ENCODE peak calls at places on chromosomes 12 and 14, in ten cellular contexts. I, H, E, S, L, Q, M, P, Y and Z are unnamed samples.

GRCh38 chr12:122721057-122721545 is 4.5 kb upstream of the HCAR3 start:
- DNase-seq in M (no peak), E (no peak), Q (no peak), Y (no peak), L (no peak), P (no peak), S (peak), I (peak), H (no peak), Z (no peak)

GRCh38 chr14:58626441-58626840 is 11.3 kb upstream of the DACT1 start:
- DNase-seq in P (peak), I (no peak), Y (no peak), S (no peak), M (peak), L (no peak), Q (no peak), H (no peak), E (no peak), Z (no peak)

GRCh38 chr14:29503903-29504302 is 423.7 kb downstream of the PRKD1 start:
- DNase-seq in P (no peak), E (no peak), H (no peak), I (no peak), Y (no peak), S (no peak), Q (no peak), L (no peak), M (no peak), Z (no peak)

GRCh38 chr12:86264451-86265328 is 8.5 kb upstream of the MGAT4C start:
- DNase-seq in P (no peak), M (no peak), H (no peak), Q (no peak), S (no peak), I (no peak), E (peak), L (no peak), Y (no peak), Z (no peak)

GRCh38 chr14:98919431-98919830 is 352.6 kb downstream of the BCL11B start:
- DNase-seq in E (no peak), M (no peak), H (no peak), Q (no peak), L (no peak), I (no peak), P (no peak), Y (no peak), S (no peak), Z (no peak)

GRCh38 chr14:76793956-76794355 is 18.7 kb downstream of the ANGEL1 start:
- DNase-seq in H (no peak), Y (no peak), I (no peak), Q (no peak), S (no peak), P (no peak), E (no peak), L (no peak), M (no peak), Z (no peak)

GRCh38 chr12:124517260-124518050 is 50.0 kb downstream of the NCOR2 start:
- DNase-seq in Q (peak), E (peak), H (no peak), Y (no peak), L (no peak), I (peak), S (no peak), P (no peak), M (peak), Z (no peak)

GRCh38 chr14:74586681-74587362 is 25.2 kb downstream of the LTBP2 start:
- DNase-seq in L (no peak), M (no peak), E (no peak), Y (no peak), I (no peak), Q (no peak), P (no peak), S (no peak), H (no peak), Z (no peak)

GRCh38 chr14:68497016-68497415 is 295.9 kb downstream of the ZFP36L1 start:
- DNase-seq in H (no peak), S (no peak), I (no peak), P (no peak), M (no peak), Q (no peak), Y (no peak), E (no peak), L (no peak), Z (no peak)

GRCh38 chr12:51388066-51388799 is 3.0 kb downstream of the GALNT6 start:
- DNase-seq in E (no peak), Y (no peak), I (peak), P (peak), Q (no peak), L (no peak), M (peak), H (no peak), S (no peak), Z (no peak)

GRCh38 chr14:64899958-64900357 is 14.3 kb upstream of the CHURC1 start:
- DNase-seq in L (no peak), I (no peak), M (no peak), P (no peak), S (no peak), Y (no peak), E (no peak), H (no peak), Q (no peak), Z (no peak)

GRCh38 chr12:96237465-96238077 is 43.4 kb downstream of the ELK3 start:
- DNase-seq in E (no peak), L (peak), M (peak), P (peak), S (peak), Y (peak), Q (no peak), I (peak), H (peak), Z (no peak)

GRCh38 chr12:27900920-27901879 is 71.3 kb downstream of the PTHLH start:
- DNase-seq in Q (no peak), E (no peak), I (peak), L (no peak), P (no peak), S (no peak), M (no peak), Y (no peak), H (no peak), Z (no peak)

GRCh38 chr14:73696466-73697390 is 17.5 kb downstream of the PNMA1 start:
- DNase-seq in H (no peak), S (no peak), M (peak), I (no peak), Q (no peak), Y (peak), P (peak), L (no peak), E (no peak), Z (no peak)

GRCh38 chr12:12266389-12266872 is 413 bp downstream of the LRP6 start:
- DNase-seq in H (no peak), L (no peak), E (no peak), M (no peak), Q (peak), S (no peak), Y (no peak), P (no peak), I (no peak), Z (no peak)

GRCh38 chr12:103645202-103645601 is 58.1 kb downstream of the STAB2 start:
- DNase-seq in H (no peak), P (no peak), Y (no peak), Q (no peak), I (no peak), S (no peak), E (no peak), L (no peak), M (no peak), Z (no peak)

GRCh38 chr14:104599446-104599845 is 5.1 kb downstream of the TMEM179 start:
- DNase-seq in E (no peak), Q (no peak), I (no peak), S (no peak), L (no peak), H (no peak), Y (no peak), M (no peak), P (no peak), Z (no peak)

GRCh38 chr12:117452071-117452470 is 90.6 kb upstream of the NOS1 start:
- DNase-seq in P (no peak), Y (no peak), S (no peak), M (no peak), H (no peak), E (no peak), Q (no peak), L (no peak), I (peak), Z (no peak)

GRCh38 chr14:101501858-101502615 is 59.3 kb upstream of the DIO3 start:
- DNase-seq in Y (no peak), E (no peak), Q (no peak), S (no peak), P (no peak), H (no peak), L (no peak), M (no peak), I (no peak), Z (no peak)

GRCh38 chr12:14995583-14996425 is 23.0 kb downstream of the PDE6H start:
- DNase-seq in Q (no peak), S (peak), M (peak), I (peak), P (peak), E (peak), Y (no peak), L (peak), H (no peak), Z (no peak)

GRCh38 chr14:55398679-55399078 is 13.0 kb downstream of the ATG14 start:
- DNase-seq in M (peak), Q (no peak), P (peak), I (peak), S (peak), E (no peak), L (no peak), H (no peak), Y (no peak), Z (no peak)

GRCh38 chr12:63846249-63846967 is 1.9 kb downstream of the SRGAP1 start:
- DNase-seq in S (no peak), M (no peak), P (no peak), Q (no peak), E (peak), Y (no peak), I (peak), L (no peak), H (no peak), Z (no peak)

GRCh38 chr12:105072888-105073488 is 11.3 kb downstream of the ALDH1L2 start:
- DNase-seq in S (no peak), I (no peak), M (no peak), Q (no peak), Y (no peak), H (no peak), E (no peak), P (no peak), L (no peak), Z (no peak)

GRCh38 chr14:76580399-76580798 is 180.9 kb upstream of the VASH1 start:
- DNase-seq in L (no peak), M (no peak), H (no peak), Q (no peak), Y (no peak), S (no peak), I (no peak), E (no peak), P (no peak), Z (no peak)

GRCh38 chr12:2876431-2877046 is 435 bp downstream of the FOXM1 start:
- DNase-seq in E (no peak), M (no peak), I (peak), H (no peak), P (no peak), S (no peak), L (peak), Q (no peak), Y (peak), Z (no peak)

GRCh38 chr14:95828649-95829265 is 47.9 kb upstream of the TUNAR start:
- DNase-seq in I (no peak), H (no peak), E (no peak), M (no peak), L (no peak), P (no peak), Q (no peak), S (no peak), Y (no peak), Z (no peak)

GRCh38 chr14:36604757-36605505 is 22.5 kb upstream of the NKX2-8 start:
- DNase-seq in Q (no peak), I (peak), P (peak), S (peak), M (peak), Y (peak), H (no peak), L (peak), E (peak), Z (no peak)

GRCh38 chr12:123946152-123946515 is 26.5 kb downstream of the CCDC92 start:
- DNase-seq in H (no peak), Q (no peak), L (no peak), M (no peak), S (no peak), Y (no peak), E (no peak), I (no peak), P (no peak), Z (no peak)

GRCh38 chr12:91349451-91349850 is 166.8 kb upstream of the DCN start:
- DNase-seq in Y (no peak), P (no peak), S (no peak), I (no peak), H (no peak), Q (no peak), L (no peak), E (no peak), M (no peak), Z (no peak)